ENCODE peak calls at places on chromosomes 6 and 20, in nine cellular contexts. One of them, this sample, is unnamed.

GRCh38 chr20:16528078-16528477 is 45.2 kb downstream of the KIF16B start:
- DNase-seq in left ventricle myocardium inferior: no peak
- DNase-seq in hepatocyte: peak; percentile 84
- DNase-seq in body of pancreas: peak; percentile 81
- DNase-seq in cardiac muscle cell: peak; percentile 76
- DNase-seq in fibroblast of lung: peak; percentile 95
- DNase-seq in PC-3: peak; percentile 93
- DNase-seq in heart right ventricle: no peak
- DNase-seq in mammary epithelial cell: peak; percentile 92
- DNase-seq in this sample: no peak

GRCh38 chr6:166435574-166435973 is 52.8 kb upstream of the MPC1 start:
- DNase-seq in left ventricle myocardium inferior: peak; percentile 43
- DNase-seq in hepatocyte: no peak
- DNase-seq in body of pancreas: no peak
- DNase-seq in cardiac muscle cell: no peak
- DNase-seq in fibroblast of lung: no peak
- DNase-seq in PC-3: no peak
- DNase-seq in heart right ventricle: peak; percentile 44
- DNase-seq in mammary epithelial cell: no peak
- DNase-seq in this sample: peak; percentile 40

GRCh38 chr6:116314878-116315277 is 35.1 kb upstream of the TSPYL1 start:
- DNase-seq in left ventricle myocardium inferior: no peak
- DNase-seq in hepatocyte: no peak
- DNase-seq in body of pancreas: no peak
- DNase-seq in cardiac muscle cell: peak; percentile 25
- DNase-seq in fibroblast of lung: no peak
- DNase-seq in PC-3: no peak
- DNase-seq in heart right ventricle: no peak
- DNase-seq in mammary epithelial cell: no peak
- DNase-seq in this sample: no peak

GRCh38 chr6:127131275-127131674 is 12.8 kb downstream of the RSPO3 start:
- DNase-seq in left ventricle myocardium inferior: no peak
- DNase-seq in hepatocyte: no peak
- DNase-seq in body of pancreas: no peak
- DNase-seq in cardiac muscle cell: peak; percentile 14
- DNase-seq in fibroblast of lung: no peak
- DNase-seq in PC-3: no peak
- DNase-seq in heart right ventricle: no peak
- DNase-seq in mammary epithelial cell: no peak
- DNase-seq in this sample: no peak

GRCh38 chr6:33028220-33028849 is 18.9 kb upstream of the HLA-DOA start:
- DNase-seq in left ventricle myocardium inferior: no peak
- DNase-seq in hepatocyte: no peak
- DNase-seq in body of pancreas: no peak
- DNase-seq in cardiac muscle cell: no peak
- DNase-seq in fibroblast of lung: no peak
- DNase-seq in PC-3: no peak
- DNase-seq in heart right ventricle: no peak
- DNase-seq in mammary epithelial cell: no peak
- DNase-seq in this sample: no peak

GRCh38 chr6:2264932-2265331 is 19.5 kb upstream of the GMDS start:
- DNase-seq in left ventricle myocardium inferior: no peak
- DNase-seq in hepatocyte: no peak
- DNase-seq in body of pancreas: no peak
- DNase-seq in cardiac muscle cell: peak; percentile 40
- DNase-seq in fibroblast of lung: peak; percentile 27
- DNase-seq in PC-3: peak; percentile 58
- DNase-seq in heart right ventricle: no peak
- DNase-seq in mammary epithelial cell: peak; percentile 87
- DNase-seq in this sample: no peak

GRCh38 chr6:35650015-35650414 is 38.7 kb downstream of the FKBP5 start:
- DNase-seq in left ventricle myocardium inferior: no peak
- DNase-seq in hepatocyte: no peak
- DNase-seq in body of pancreas: no peak
- DNase-seq in cardiac muscle cell: no peak
- DNase-seq in fibroblast of lung: no peak
- DNase-seq in PC-3: no peak
- DNase-seq in heart right ventricle: no peak
- DNase-seq in mammary epithelial cell: no peak
- DNase-seq in this sample: no peak

GRCh38 chr20:40562031-40562430 is 127.0 kb downstream of the MAFB start:
- DNase-seq in left ventricle myocardium inferior: no peak
- DNase-seq in hepatocyte: peak; percentile 21
- DNase-seq in body of pancreas: no peak
- DNase-seq in cardiac muscle cell: peak; percentile 6
- DNase-seq in fibroblast of lung: no peak
- DNase-seq in PC-3: peak; percentile 11
- DNase-seq in heart right ventricle: no peak
- DNase-seq in mammary epithelial cell: peak; percentile 40
- DNase-seq in this sample: no peak

GRCh38 chr6:38498085-38498484 is 141.6 kb downstream of the BTBD9 start:
- DNase-seq in left ventricle myocardium inferior: no peak
- DNase-seq in hepatocyte: no peak
- DNase-seq in body of pancreas: no peak
- DNase-seq in cardiac muscle cell: no peak
- DNase-seq in fibroblast of lung: no peak
- DNase-seq in PC-3: peak; percentile 13
- DNase-seq in heart right ventricle: no peak
- DNase-seq in mammary epithelial cell: peak; percentile 25
- DNase-seq in this sample: no peak

GRCh38 chr20:62356143-62356947 is 10.8 kb downstream of the LAMA5 start:
- DNase-seq in left ventricle myocardium inferior: peak; percentile 61
- DNase-seq in hepatocyte: no peak
- DNase-seq in body of pancreas: peak; percentile 17
- DNase-seq in cardiac muscle cell: no peak
- DNase-seq in fibroblast of lung: peak; percentile 47
- DNase-seq in PC-3: no peak
- DNase-seq in heart right ventricle: peak; percentile 70
- DNase-seq in mammary epithelial cell: no peak
- DNase-seq in this sample: no peak

GRCh38 chr20:62354031-62354808 is 12.9 kb downstream of the LAMA5 start:
- DNase-seq in left ventricle myocardium inferior: no peak
- DNase-seq in hepatocyte: no peak
- DNase-seq in body of pancreas: no peak
- DNase-seq in cardiac muscle cell: no peak
- DNase-seq in fibroblast of lung: no peak
- DNase-seq in PC-3: no peak
- DNase-seq in heart right ventricle: peak; percentile 20
- DNase-seq in mammary epithelial cell: no peak
- DNase-seq in this sample: no peak

GRCh38 chr20:62353289-62354030 is 13.7 kb downstream of the LAMA5 start:
- DNase-seq in left ventricle myocardium inferior: no peak
- DNase-seq in hepatocyte: no peak
- DNase-seq in body of pancreas: no peak
- DNase-seq in cardiac muscle cell: no peak
- DNase-seq in fibroblast of lung: no peak
- DNase-seq in PC-3: no peak
- DNase-seq in heart right ventricle: peak; percentile 18
- DNase-seq in mammary epithelial cell: no peak
- DNase-seq in this sample: no peak

GRCh38 chr20:62355527-62356142 is 11.5 kb downstream of the LAMA5 start:
- DNase-seq in left ventricle myocardium inferior: peak; percentile 73
- DNase-seq in hepatocyte: peak; percentile 75
- DNase-seq in body of pancreas: peak; percentile 75
- DNase-seq in cardiac muscle cell: peak; percentile 41
- DNase-seq in fibroblast of lung: no peak
- DNase-seq in PC-3: peak; percentile 57
- DNase-seq in heart right ventricle: peak; percentile 76
- DNase-seq in mammary epithelial cell: no peak
- DNase-seq in this sample: no peak

DNA sequence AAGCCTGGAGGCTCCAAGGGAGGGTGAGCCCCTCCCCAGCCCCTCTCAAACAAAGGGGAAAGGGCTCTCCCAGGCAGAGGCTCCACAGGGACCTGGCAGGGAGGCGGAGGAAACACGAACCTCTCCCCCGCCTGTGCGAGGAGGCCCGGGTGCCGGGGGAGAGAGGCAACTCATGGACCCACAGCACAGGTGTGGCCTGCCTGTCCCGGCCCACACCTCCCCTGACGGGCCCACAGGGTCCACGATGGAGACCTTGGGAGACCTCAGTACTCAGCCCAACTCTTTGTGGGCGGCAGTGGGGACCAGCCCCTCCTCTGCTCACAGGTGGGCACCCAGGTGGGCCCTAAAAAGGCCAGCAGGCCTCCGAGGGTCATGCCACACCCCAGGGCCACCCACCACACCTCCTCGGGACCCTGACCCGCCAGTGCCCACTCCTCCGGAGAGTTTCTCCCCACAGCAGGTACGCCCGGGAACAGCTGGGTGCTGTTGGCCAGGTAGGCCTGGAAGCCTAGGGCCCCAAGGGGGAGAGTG is 12.2 kb downstream of the LAMA5 start:
- DNase-seq in left ventricle myocardium inferior: no peak
- DNase-seq in hepatocyte: no peak
- DNase-seq in body of pancreas: no peak
- DNase-seq in cardiac muscle cell: no peak
- DNase-seq in fibroblast of lung: no peak
- DNase-seq in PC-3: no peak
- DNase-seq in heart right ventricle: peak; percentile 10
- DNase-seq in mammary epithelial cell: no peak
- DNase-seq in this sample: no peak
- H3K4me1 ChIP-seq in left ventricle myocardium inferior: peaks cover 84% of the 10 kb centered on the region
- H3K4me1 ChIP-seq in hepatocyte: peaks cover 74% of the 10 kb centered on the region
- H3K4me1 ChIP-seq in body of pancreas: peaks cover 54% of the 10 kb centered on the region
- H3K4me1 ChIP-seq in cardiac muscle cell: peaks cover 21% of the 10 kb centered on the region
- H3K4me1 ChIP-seq in fibroblast of lung: peaks cover 39% of the 10 kb centered on the region
- H3K4me1 ChIP-seq in PC-3: peaks cover 90% of the 10 kb centered on the region
- H3K4me1 ChIP-seq in heart right ventricle: peaks cover 70% of the 10 kb centered on the region
- H3K4me1 ChIP-seq in mammary epithelial cell: peaks cover 94% of the 10 kb centered on the region
- H3K4me1 ChIP-seq in this sample: no peaks in the 10 kb centered on the region

DNA sequence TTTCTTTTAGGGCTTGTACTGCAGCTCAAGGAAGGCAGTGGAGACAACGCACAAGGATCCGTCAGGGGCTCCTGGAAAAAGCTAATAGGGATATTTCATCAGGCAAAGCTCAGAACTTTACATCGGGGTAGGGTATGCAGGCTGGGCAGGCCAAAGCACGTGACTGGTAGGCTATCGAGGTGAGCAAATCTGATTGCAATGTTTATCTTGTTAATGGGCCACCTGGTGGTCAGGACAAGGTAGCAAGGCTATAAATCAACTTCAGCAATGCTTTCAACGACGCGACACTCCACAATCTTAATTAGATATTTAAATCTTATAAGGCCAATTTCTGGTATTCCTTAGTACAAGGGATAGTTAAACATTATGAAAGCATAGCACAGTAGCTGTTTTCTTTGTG is 1302.8 kb upstream of the EYS start:
- DNase-seq in left ventricle myocardium inferior: no peak
- DNase-seq in hepatocyte: peak; percentile 28
- DNase-seq in body of pancreas: no peak
- DNase-seq in cardiac muscle cell: no peak
- DNase-seq in fibroblast of lung: no peak
- DNase-seq in PC-3: peak; percentile 22
- DNase-seq in heart right ventricle: no peak
- DNase-seq in mammary epithelial cell: no peak
- DNase-seq in this sample: no peak
- TF ChIP-seq CTCF in left ventricle myocardium inferior: no peak
- TF ChIP-seq CTCF in hepatocyte: peak; percentile 31
- TF ChIP-seq CTCF in body of pancreas: no peak
- TF ChIP-seq CTCF in cardiac muscle cell: no peak
- TF ChIP-seq CTCF in fibroblast of lung: no peak
- TF ChIP-seq CTCF in PC-3: peak; percentile 54
- TF ChIP-seq CTCF in heart right ventricle: no peak
- TF ChIP-seq CTCF in mammary epithelial cell: peak; percentile 9
- TF ChIP-seq CTCF in this sample: no peak

GRCh38 chr6:17429381-17430061 is 36.1 kb downstream of the CAP2 start:
- DNase-seq in left ventricle myocardium inferior: no peak
- DNase-seq in hepatocyte: no peak
- DNase-seq in body of pancreas: peak; percentile 74
- DNase-seq in cardiac muscle cell: no peak
- DNase-seq in fibroblast of lung: peak; percentile 78
- DNase-seq in PC-3: no peak
- DNase-seq in heart right ventricle: no peak
- DNase-seq in mammary epithelial cell: no peak
- DNase-seq in this sample: no peak
- H3K27ac ChIP-seq in left ventricle myocardium inferior: peak overlapping the region; percentile 54
- H3K27ac ChIP-seq in hepatocyte: no peak overlapping the region
- H3K27ac ChIP-seq in body of pancreas: peak overlapping the region; percentile 10
- H3K27ac ChIP-seq in cardiac muscle cell: no peak overlapping the region
- H3K27ac ChIP-seq in fibroblast of lung: no peak overlapping the region
- H3K27ac ChIP-seq in PC-3: no peak overlapping the region
- H3K27ac ChIP-seq in heart right ventricle: no peak overlapping the region
- H3K27ac ChIP-seq in mammary epithelial cell: no peak overlapping the region
- H3K27ac ChIP-seq in this sample: no peak overlapping the region

DNA sequence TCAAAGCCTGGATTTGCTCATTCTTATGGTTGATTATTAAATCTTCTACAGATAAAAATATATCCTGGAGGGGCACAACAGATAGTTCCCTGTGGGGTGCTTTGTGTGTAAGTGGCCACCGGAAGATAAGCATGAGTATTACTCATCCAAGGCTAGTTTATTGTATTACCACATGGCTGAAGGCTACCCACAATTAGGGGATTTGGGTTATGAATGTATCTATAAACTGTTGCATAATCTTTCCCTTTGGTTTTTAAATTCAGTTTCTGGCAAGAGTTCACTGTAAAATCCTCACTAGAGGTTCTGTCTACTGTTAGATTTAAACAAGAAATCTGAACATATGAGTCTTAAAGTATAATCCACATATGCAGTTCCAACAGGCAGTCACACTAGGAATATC is 8.9 kb downstream of the CST9 start:
- DNase-seq in left ventricle myocardium inferior: no peak
- DNase-seq in hepatocyte: no peak
- DNase-seq in body of pancreas: no peak
- DNase-seq in cardiac muscle cell: peak; percentile 64
- DNase-seq in fibroblast of lung: no peak
- DNase-seq in PC-3: peak; percentile 44
- DNase-seq in heart right ventricle: no peak
- DNase-seq in mammary epithelial cell: peak; percentile 35
- DNase-seq in this sample: no peak
- H3K4me1 ChIP-seq in left ventricle myocardium inferior: no peaks in the 10 kb centered on the region
- H3K4me1 ChIP-seq in hepatocyte: no peaks in the 10 kb centered on the region
- H3K4me1 ChIP-seq in body of pancreas: no peaks in the 10 kb centered on the region
- H3K4me1 ChIP-seq in cardiac muscle cell: no peaks in the 10 kb centered on the region
- H3K4me1 ChIP-seq in fibroblast of lung: no peaks in the 10 kb centered on the region
- H3K4me1 ChIP-seq in PC-3: peaks cover 9% of the 10 kb centered on the region
- H3K4me1 ChIP-seq in heart right ventricle: no peaks in the 10 kb centered on the region
- H3K4me1 ChIP-seq in mammary epithelial cell: peaks cover 14% of the 10 kb centered on the region
- H3K4me1 ChIP-seq in this sample: no peaks in the 10 kb centered on the region

GRCh38 chr20:51327251-51327841 is 215.2 kb downstream of the NFATC2 start:
- DNase-seq in left ventricle myocardium inferior: no peak
- DNase-seq in hepatocyte: peak; percentile 31
- DNase-seq in body of pancreas: no peak
- DNase-seq in cardiac muscle cell: peak; percentile 44
- DNase-seq in fibroblast of lung: peak; percentile 79
- DNase-seq in PC-3: peak; percentile 99
- DNase-seq in heart right ventricle: no peak
- DNase-seq in mammary epithelial cell: peak; percentile 72
- DNase-seq in this sample: no peak
- TF ChIP-seq CTCF in left ventricle myocardium inferior: no peak
- TF ChIP-seq CTCF in hepatocyte: no peak
- TF ChIP-seq CTCF in body of pancreas: no peak
- TF ChIP-seq CTCF in cardiac muscle cell: no peak
- TF ChIP-seq CTCF in fibroblast of lung: no peak
- TF ChIP-seq CTCF in PC-3: no peak
- TF ChIP-seq CTCF in heart right ventricle: no peak
- TF ChIP-seq CTCF in mammary epithelial cell: no peak
- TF ChIP-seq CTCF in this sample: no peak

DNA sequence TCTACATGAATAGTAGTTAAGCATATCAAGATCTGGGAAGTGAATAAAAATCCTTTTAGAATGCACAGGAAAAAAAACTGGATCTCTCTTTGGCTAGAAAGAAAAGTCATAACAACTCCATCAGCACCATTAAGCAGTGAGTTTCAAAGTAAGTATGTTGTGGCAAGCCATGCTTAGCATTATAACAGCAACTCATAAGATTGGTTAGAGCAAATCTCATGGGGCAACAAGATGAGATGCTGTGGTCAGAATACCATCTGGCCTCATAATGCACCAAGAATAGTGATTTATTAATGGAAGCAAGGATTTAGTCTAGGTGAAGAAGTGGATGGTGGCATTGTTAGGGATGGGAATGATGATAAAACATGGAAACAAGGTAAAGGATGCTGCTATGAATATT is 159.4 kb downstream of the PHF3 start:
- DNase-seq in left ventricle myocardium inferior: no peak
- DNase-seq in hepatocyte: no peak
- DNase-seq in body of pancreas: no peak
- DNase-seq in cardiac muscle cell: peak; percentile 7
- DNase-seq in fibroblast of lung: no peak
- DNase-seq in PC-3: no peak
- DNase-seq in heart right ventricle: no peak
- DNase-seq in mammary epithelial cell: no peak
- DNase-seq in this sample: no peak
- H3K27ac ChIP-seq in left ventricle myocardium inferior: no peak overlapping the region
- H3K27ac ChIP-seq in hepatocyte: no peak overlapping the region
- H3K27ac ChIP-seq in body of pancreas: no peak overlapping the region
- H3K27ac ChIP-seq in cardiac muscle cell: no peak overlapping the region
- H3K27ac ChIP-seq in fibroblast of lung: no peak overlapping the region
- H3K27ac ChIP-seq in PC-3: no peak overlapping the region
- H3K27ac ChIP-seq in heart right ventricle: no peak overlapping the region
- H3K27ac ChIP-seq in mammary epithelial cell: no peak overlapping the region
- H3K27ac ChIP-seq in this sample: no peak overlapping the region

This sample was measured in CD8-positive, alpha-beta T cell.